ENCODE peak calls at places on chromosomes 5 and 9, in eight cellular contexts. O, N, G, Z, W, L, C and J are unnamed samples.

GRCh38 chr5:6419340-6419852 is 29.3 kb upstream of the UBE2QL1 start:
- DNase-seq in C (no peak), W (no peak), N (no peak), L (no peak), G (no peak), O (no peak), Z (no peak), J (no peak)

GRCh38 chr5:103393131-103393754 is 134.7 kb downstream of the MACIR start:
- DNase-seq in Z (no peak), G (peak; percentile 75), N (no peak), W (no peak), C (no peak), L (peak; percentile 67), O (no peak), J (no peak)

GRCh38 chr5:9363026-9363793 is 182.7 kb downstream of the SEMA5A start:
- DNase-seq in Z (no peak), O (no peak), N (no peak), C (no peak), G (no peak), W (no peak), L (no peak), J (no peak)

GRCh38 chr5:102090770-102091169 is 205.3 kb downstream of the SLCO4C1 start:
- DNase-seq in G (peak; percentile 64), L (peak; percentile 80), W (no peak), N (peak; percentile 30), Z (no peak), C (no peak), O (peak; percentile 29), J (peak; percentile 13)

GRCh38 chr9:35905912-35906679 is at the start of gene HRCT1:
- DNase-seq in Z (peak; percentile 94), W (peak; percentile 95), N (no peak), L (no peak), C (peak; percentile 92), O (peak; percentile 96), G (no peak), J (no peak)

GRCh38 chr5:150081541-150082283 is 4.6 kb downstream of the CSF1R start:
- DNase-seq in W (peak; percentile 53), L (peak; percentile 31), C (peak; percentile 84), G (peak; percentile 27), O (peak; percentile 58), Z (peak; percentile 26), N (no peak), J (peak; percentile 31)

GRCh38 chr5:154648706-154649105 is 106.5 kb upstream of the LARP1 start:
- DNase-seq in O (no peak), L (no peak), W (no peak), G (peak; percentile 24), N (no peak), C (no peak), Z (peak; percentile 34), J (no peak)

GRCh38 chr5:7324919-7325318 is 71.0 kb upstream of the ADCY2 start:
- DNase-seq in G (no peak), L (no peak), N (no peak), W (no peak), Z (no peak), C (no peak), O (no peak), J (no peak)

GRCh38 chr9:93536167-93536566 is 40.2 kb upstream of the PHF2 start:
- DNase-seq in N (no peak), C (no peak), Z (no peak), G (no peak), W (no peak), O (no peak), L (no peak), J (no peak)

GRCh38 chr5:61525573-61526142 is 193.6 kb downstream of the ZSWIM6 start:
- DNase-seq in L (peak; percentile 21), C (no peak), Z (peak; percentile 7), N (no peak), W (no peak), G (peak; percentile 21), O (no peak), J (peak; percentile 7)

GRCh38 chr9:5563417-5563815 is 53.1 kb downstream of the PDCD1LG2 start:
- DNase-seq in O (no peak), Z (no peak), C (no peak), N (no peak), G (no peak), L (no peak), W (no peak), J (no peak)

GRCh38 chr9:127417130-127418036 is 6.8 kb upstream of the ZNF79 start:
- DNase-seq in G (no peak), Z (peak; percentile 78), O (no peak), N (no peak), L (no peak), C (no peak), W (no peak), J (no peak)

GRCh38 chr5:2192496-2192895 is 309.8 kb upstream of the IRX4 start:
- DNase-seq in N (no peak), O (no peak), G (no peak), W (no peak), C (no peak), L (no peak), Z (no peak), J (no peak)

GRCh38 chr5:180159756-180160155 is 49.3 kb downstream of the RASGEF1C start:
- DNase-seq in N (no peak), Z (peak; percentile 8), W (no peak), O (no peak), C (no peak), G (no peak), L (no peak), J (no peak)

GRCh38 chr9:132879443-132880310 is 979 bp downstream of the SPACA9 start:
- DNase-seq in G (no peak), O (no peak), N (no peak), C (no peak), L (no peak), W (no peak), Z (no peak), J (no peak)

GRCh38 chr5:147403659-147404640 is 105.9 kb downstream of the DPYSL3 start:
- DNase-seq in C (peak; percentile 73), Z (peak; percentile 99), G (no peak), L (no peak), O (peak; percentile 59), N (no peak), W (peak; percentile 32), J (no peak)

GRCh38 chr5:130795037-130795436 is 370.0 kb downstream of the HINT1 start:
- DNase-seq in C (no peak), L (no peak), G (no peak), W (no peak), Z (no peak), O (no peak), N (no peak), J (no peak)

GRCh38 chr5:31987985-31988710 is 186.0 kb downstream of the GOLPH3 start:
- DNase-seq in L (no peak), O (no peak), G (no peak), N (no peak), Z (peak; percentile 97), C (no peak), W (no peak), J (no peak)

GRCh38 chr5:142200387-142200786 is 91.8 kb downstream of the NDFIP1 start:
- DNase-seq in C (no peak), N (no peak), Z (no peak), O (no peak), L (no peak), W (no peak), G (no peak), J (no peak)

GRCh38 chr5:151740336-151740942 is 18.0 kb downstream of the ATOX1 start:
- DNase-seq in O (peak; percentile 51), G (peak; percentile 89), N (peak; percentile 56), W (peak; percentile 40), Z (peak; percentile 96), L (peak; percentile 77), C (no peak), J (peak; percentile 62)
- TF ChIP-seq CTCF in O (peak; percentile 64), G (peak; percentile 95), N (peak; percentile 92), W (peak; percentile 92), Z (peak; percentile 86), L (peak; percentile 96), C (peak; percentile 88), J (peak; percentile 92)

GRCh38 chr9:98255578-98256296 is at the start of gene TBC1D2:
- DNase-seq in G (peak; percentile 94), W (peak; percentile 99), C (peak; percentile 100), N (peak; percentile 98), L (peak; percentile 95), Z (peak; percentile 90), O (peak; percentile 96), J (peak; percentile 98)
- TF ChIP-seq CTCF in G (no peak), W (peak; percentile 7), C (no peak), N (no peak), L (peak; percentile 34), Z (no peak), O (no peak), J (no peak)

GRCh38 chr5:143218563-143219170 is 184.8 kb downstream of the NR3C1 start:
- DNase-seq in L (no peak), N (no peak), G (no peak), C (no peak), O (no peak), Z (no peak), W (no peak), J (no peak)

GRCh38 chr5:143215685-143216084 is 187.8 kb downstream of the NR3C1 start:
- DNase-seq in Z (no peak), L (no peak), C (no peak), O (no peak), W (no peak), G (no peak), N (no peak), J (no peak)

GRCh38 chr5:143217804-143218160 is 185.7 kb downstream of the NR3C1 start:
- DNase-seq in O (no peak), C (no peak), L (no peak), Z (no peak), W (no peak), N (no peak), G (no peak), J (no peak)

GRCh38 chr5:143216211-143216610 is 187.3 kb downstream of the NR3C1 start:
- DNase-seq in G (no peak), O (no peak), Z (no peak), L (no peak), C (no peak), W (no peak), N (no peak), J (no peak)

GRCh38 chr5:143217065-143217803 is 186.3 kb downstream of the NR3C1 start:
- DNase-seq in L (peak; percentile 20), O (no peak), C (no peak), G (no peak), Z (peak; percentile 27), W (no peak), N (no peak), J (no peak)
- TF ChIP-seq CTCF in L (no peak), O (no peak), C (no peak), G (no peak), Z (no peak), W (no peak), N (no peak), J (no peak)

GRCh38 chr5:176418251-176418650 is 1.9 kb upstream of the CLTB start:
- DNase-seq in O (no peak), N (no peak), C (no peak), Z (no peak), G (no peak), W (peak; percentile 61), L (no peak), J (no peak)
- TF ChIP-seq CTCF in O (no peak), N (no peak), C (no peak), Z (no peak), G (no peak), W (no peak), L (no peak), J (no peak)

GRCh38 chr9:120916573-120916972 is 10.0 kb downstream of the TRAF1 start:
- DNase-seq in C (no peak), G (peak; percentile 31), N (no peak), L (no peak), O (no peak), Z (peak; percentile 64), W (no peak), J (no peak)
- TF ChIP-seq CTCF in C (no peak), G (no peak), N (no peak), L (no peak), O (no peak), Z (peak; percentile 47), W (no peak), J (no peak)